ENCODE peak calls at places on chromosomes 12 and 14, in six cellular contexts. O is mesendoderm, G is neuronal stem cell, H is H1, I is IMR-90, C is mesenchymal stem cell. L is an unnamed sample.

GRCh38 chr12:6096527-6096926 is 27.9 kb downstream of the VWF start:
- DNase-seq in O (no peak), G (no peak), H (no peak), I (no peak), C (no peak), L (no peak)

GRCh38 chr14:75295061-75295461 is 16.4 kb downstream of the FOS start:
- DNase-seq in O (peak), G (peak), H (no peak), I (peak), C (peak), L (peak)

GRCh38 chr14:60925286-60925685 is 55.6 kb downstream of the TRMT5 start:
- DNase-seq in O (no peak), G (no peak), H (no peak), I (peak), C (no peak), L (no peak)

GRCh38 chr14:67517083-67517482 is 16.0 kb upstream of the PLEKHH1 start:
- DNase-seq in O (peak), G (no peak), H (no peak), I (no peak), C (no peak), L (peak)

GRCh38 chr12:45543887-45544286 is 185.6 kb upstream of the ARID2 start:
- DNase-seq in O (peak), G (peak), H (peak), I (peak), C (peak), L (peak)

GRCh38 chr12:112111931-112112330 is 3.3 kb upstream of the NAA25 start:
- DNase-seq in O (no peak), G (no peak), H (no peak), I (no peak), C (no peak), L (no peak)

GRCh38 chr14:95098984-95099599 is 58.2 kb downstream of the DICER1 start:
- DNase-seq in O (peak), G (peak), H (peak), I (peak), C (peak), L (peak)

GRCh38 chr14:99792551-99793212 is 531 bp upstream of the EML1 start:
- DNase-seq in O (peak), G (no peak), H (no peak), I (peak), C (peak), L (no peak)

GRCh38 chr14:33848706-33849454 is 102.0 kb downstream of the EGLN3 start:
- DNase-seq in O (peak), G (peak), H (peak), I (peak), C (peak), L (peak)

GRCh38 chr14:73097421-73097820 is 38.9 kb upstream of the PSEN1 start:
- DNase-seq in O (no peak), G (no peak), H (no peak), I (peak), C (no peak), L (no peak)

GRCh38 chr12:8630131-8630530 is 17.5 kb upstream of the AICDA start:
- DNase-seq in O (no peak), G (no peak), H (no peak), I (no peak), C (no peak), L (no peak)

GRCh38 chr14:105632010-105632409 is 105.6 kb downstream of the TMEM121 start:
- DNase-seq in O (no peak), G (no peak), H (no peak), I (no peak), C (no peak), L (no peak)

GRCh38 chr14:99246536-99247083 is 25.4 kb downstream of the BCL11B start:
- DNase-seq in O (peak), G (no peak), H (no peak), I (no peak), C (no peak), L (peak)

GRCh38 chr14:103702497-103703432 is 12.5 kb downstream of the XRCC3 start:
- DNase-seq in O (no peak), G (no peak), H (no peak), I (no peak), C (no peak), L (no peak)

GRCh38 chr12:124390442-124391116 is 95.7 kb downstream of the RFLNA start:
- DNase-seq in O (no peak), G (no peak), H (no peak), I (peak), C (peak), L (no peak)

GRCh38 chr14:75369506-75369905 is 58.3 kb upstream of the JDP2 start:
- DNase-seq in O (no peak), G (no peak), H (no peak), I (no peak), C (no peak), L (no peak)

GRCh38 chr14:55449116-55449515 is 8.7 kb upstream of the TBPL2 start:
- DNase-seq in O (no peak), G (no peak), H (no peak), I (no peak), C (no peak), L (no peak)

GRCh38 chr12:82299617-82300016 is 58.6 kb downstream of the CCDC59 start:
- DNase-seq in O (peak), G (no peak), H (no peak), I (no peak), C (peak), L (no peak)

GRCh38 chr12:85016423-85016822 is 19.7 kb downstream of the TSPAN19 start:
- DNase-seq in O (peak), G (no peak), H (no peak), I (peak), C (peak), L (no peak)

GRCh38 chr12:64186789-64187188 is 35.3 kb downstream of the KICS2 start:
- DNase-seq in O (no peak), G (no peak), H (no peak), I (peak), C (peak), L (no peak)

GRCh38 chr14:22476882-22477281 is 112.1 kb downstream of the DAD1 start:
- DNase-seq in O (no peak), G (no peak), H (no peak), I (no peak), C (no peak), L (no peak)

GRCh38 chr12:94261781-94262180 is 113.4 kb downstream of the PLXNC1 start:
- DNase-seq in O (no peak), G (no peak), H (no peak), I (no peak), C (no peak), L (no peak)
- H2BK15ac ChIP-seq in O (no peak), G (no peak), H (no peak), I (peak), C (peak), L (no peak)

GRCh38 chr12:4286771-4287317 is 13.3 kb downstream of the CCND2 start:
- DNase-seq in O (no peak), G (no peak), H (no peak), I (no peak), C (no peak), L (no peak)
- H3K18ac ChIP-seq in O (no peak), G (no peak), H (no peak), I (no peak), C (no peak), L (no peak)

GRCh38 chr12:16407332-16407731 is 59.9 kb downstream of the MGST1 start:
- DNase-seq in O (no peak), G (no peak), H (no peak), I (no peak), C (no peak), L (no peak)
- H2BK15ac ChIP-seq in O (no peak), G (no peak), H (no peak), I (no peak), C (no peak), L (no peak)

GRCh38 chr12:123250471-123251383 is 17.5 kb downstream of the MTRFR start:
- DNase-seq in O (peak), G (no peak), H (no peak), I (no peak), C (no peak), L (peak)
- H3K18ac ChIP-seq in O (no peak), G (no peak), H (no peak), I (no peak), C (no peak), L (no peak)

DNA sequence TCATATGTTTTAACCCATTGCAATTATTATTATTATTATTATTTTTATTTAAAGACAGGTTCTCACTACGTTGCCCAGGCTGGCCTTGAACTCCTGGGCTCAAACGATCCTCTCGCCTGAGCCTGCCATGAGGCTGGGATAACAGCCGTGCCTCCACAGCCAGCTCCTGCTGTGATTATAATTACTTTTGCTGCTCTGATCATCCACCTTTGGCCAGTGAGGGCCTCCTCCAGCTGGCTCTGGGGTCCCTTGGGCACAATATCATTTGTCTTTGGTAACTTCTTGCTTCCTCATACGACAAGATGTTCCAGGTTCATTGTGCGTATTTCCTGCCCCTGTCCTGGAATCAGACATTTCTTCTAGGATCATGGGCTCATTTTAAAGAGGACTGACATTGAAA is 28.4 kb downstream of the LRTM2 start:
- DNase-seq in O (no peak), G (no peak), H (no peak), I (no peak), C (no peak), L (peak)
- H2BK15ac ChIP-seq in O (no peak), G (no peak), H (no peak), I (no peak), C (no peak), L (no peak)

GRCh38 chr12:52009081-52009751 is 2.5 kb downstream of the TAMALIN start:
- DNase-seq in O (no peak), G (no peak), H (no peak), I (no peak), C (peak), L (no peak)

GRCh38 chr12:52007982-52008510 is 1.3 kb downstream of the TAMALIN start:
- DNase-seq in O (no peak), G (no peak), H (no peak), I (no peak), C (no peak), L (no peak)

GRCh38 chr12:52010692-52011601 is 4.2 kb downstream of the TAMALIN start:
- DNase-seq in O (no peak), G (no peak), H (no peak), I (no peak), C (no peak), L (no peak)

GRCh38 chr12:52011602-52012214 is 5.0 kb downstream of the TAMALIN start:
- DNase-seq in O (no peak), G (no peak), H (no peak), I (no peak), C (no peak), L (no peak)

GRCh38 chr12:52010152-52010622 is 3.4 kb downstream of the TAMALIN start:
- DNase-seq in O (peak), G (peak), H (peak), I (peak), C (peak), L (peak)
- H3K18ac ChIP-seq in O (peak), G (peak), H (peak), I (peak), C (peak), L (peak)

DNA sequence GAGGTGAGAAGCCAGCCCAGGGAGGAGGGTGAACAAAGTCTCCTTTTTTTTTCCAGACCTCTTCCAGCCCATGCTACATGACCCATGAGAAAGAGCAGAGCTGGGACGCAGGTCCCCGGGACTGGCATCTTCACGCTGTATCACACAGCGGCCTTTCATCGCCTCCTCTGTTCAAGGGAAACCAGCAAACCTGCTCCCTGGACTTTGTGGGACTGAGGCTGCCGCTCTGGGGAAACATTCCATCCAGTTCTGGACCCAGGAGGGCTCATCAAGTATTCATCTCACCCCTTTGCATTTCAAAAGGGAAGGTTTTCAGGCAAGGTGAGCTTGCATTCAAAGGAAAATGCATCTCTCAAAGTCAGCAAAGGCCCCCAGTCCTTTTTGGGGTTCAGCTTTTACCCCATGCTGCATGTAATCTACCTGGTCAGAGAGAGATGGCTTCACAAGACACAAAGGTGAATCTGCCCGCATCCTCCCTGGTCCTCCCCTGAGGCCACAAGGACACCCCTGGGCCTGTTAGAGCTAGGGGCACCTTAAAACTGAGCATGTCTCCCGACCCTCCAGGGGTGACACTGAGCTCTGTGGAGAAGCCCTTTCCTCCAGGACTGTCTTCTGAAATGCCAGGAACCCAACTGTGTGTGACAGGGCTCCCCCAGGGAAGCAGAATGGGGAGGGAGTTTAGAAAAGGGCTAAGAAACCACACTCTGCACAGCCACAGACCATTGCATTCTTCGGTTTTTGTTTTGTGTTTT is 21.2 kb upstream of the MEG3 start:
- DNase-seq in O (no peak), G (no peak), H (no peak), I (no peak), C (no peak), L (peak)
- H2BK15ac ChIP-seq in O (no peak), G (no peak), H (no peak), I (no peak), C (no peak), L (no peak)

GRCh38 chr12:109879332-109880048 is 851 bp downstream of the GLTP start:
- DNase-seq in O (peak), G (no peak), H (no peak), I (no peak), C (peak), L (no peak)
- H3K18ac ChIP-seq in O (no peak), G (no peak), H (no peak), I (peak), C (peak), L (no peak)

GRCh38 chr12:62722971-62723680 is 211.8 kb downstream of the PPM1H start:
- DNase-seq in O (no peak), G (no peak), H (no peak), I (peak), C (no peak), L (no peak)

GRCh38 chr12:62717636-62718035 is 217.3 kb downstream of the PPM1H start:
- DNase-seq in O (no peak), G (no peak), H (no peak), I (no peak), C (no peak), L (no peak)

GRCh38 chr12:62719027-62719426 is 215.9 kb downstream of the PPM1H start:
- DNase-seq in O (peak), G (no peak), H (no peak), I (no peak), C (no peak), L (no peak)

GRCh38 chr12:62724285-62724684 is 210.7 kb downstream of the PPM1H start:
- DNase-seq in O (no peak), G (no peak), H (no peak), I (no peak), C (no peak), L (no peak)

DNA sequence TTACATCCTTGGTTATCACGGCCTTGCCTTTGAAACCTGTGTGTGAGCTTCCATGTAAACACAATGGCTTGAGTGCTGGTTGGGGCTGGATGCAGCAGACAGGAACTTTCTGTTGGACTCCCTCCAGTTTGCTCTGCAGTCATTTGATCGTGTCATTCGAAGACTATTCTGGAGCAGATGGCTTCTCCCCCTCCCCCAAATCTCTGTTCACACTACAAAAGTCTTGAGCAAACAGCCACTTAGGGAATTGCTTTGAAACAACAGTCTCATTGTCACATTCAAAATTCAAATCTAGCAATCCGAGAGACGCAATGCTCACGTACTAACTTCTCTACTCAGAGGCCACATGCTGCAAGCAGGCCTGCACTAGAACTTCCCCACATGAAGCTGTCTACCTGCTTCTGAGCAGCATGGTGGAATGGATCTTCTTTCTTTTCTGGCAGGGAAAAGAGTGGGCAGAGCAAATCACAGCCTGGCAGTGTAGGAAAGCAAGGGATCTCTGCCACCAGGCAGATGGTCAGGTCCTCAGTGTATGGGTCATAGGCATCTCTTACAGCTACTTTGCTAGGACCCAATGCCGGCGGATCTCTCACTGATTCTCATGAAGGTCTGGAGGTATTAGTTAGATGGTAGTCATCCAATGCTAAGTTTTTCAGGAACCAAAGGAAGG is 214.2 kb downstream of the PPM1H start:
- DNase-seq in O (no peak), G (no peak), H (no peak), I (peak), C (peak), L (no peak)
- H2BK15ac ChIP-seq in O (no peak), G (no peak), H (no peak), I (peak), C (no peak), L (no peak)

L was measured in H9.